ENCODE peak calls at places on chromosomes 7 and 10, in ten cellular contexts. One of them, this sample, is unnamed.
A peak's percentile ranks its signal among the peaks of the same experiment; 100 is the strongest.

GRCh38 chr7:2927592-2927991 is 83.5 kb upstream of the GNA12 start:
- DNase-seq in AG10803: no peak
- DNase-seq in stimulated activated CD4-positive, alpha-beta T cell treated with anti-CD3 and anti-CD28 coated beads, Interleukin-1b, Interleukin-23, amount 100 ng/mL, for 48 hours: no peak
- DNase-seq in ACHN: no peak
- DNase-seq in glutamatergic neuron: no peak
- DNase-seq in activated T-cell treated with anti-CD3 and anti-CD28 coated beads, Interleukin-2, amount 50 U/mL, for 72 hours: no peak
- DNase-seq in esophagus muscularis mucosa: no peak
- DNase-seq in neuronal stem cell: no peak
- DNase-seq in stimulated activated CD8-positive, alpha-beta memory T cell treated with anti-CD3 and anti-CD28 coated beads, Interleukin-4, amount 100 ng/mL, for 4 hours: no peak
- DNase-seq in ureter: no peak
- DNase-seq in this sample: no peak

GRCh38 chr10:103983367-103983911 is 16.5 kb downstream of the SLK start:
- DNase-seq in AG10803: no peak
- DNase-seq in stimulated activated CD4-positive, alpha-beta T cell treated with anti-CD3 and anti-CD28 coated beads, Interleukin-1b, Interleukin-23, amount 100 ng/mL, for 48 hours: no peak
- DNase-seq in ACHN: no peak
- DNase-seq in glutamatergic neuron: no peak
- DNase-seq in activated T-cell treated with anti-CD3 and anti-CD28 coated beads, Interleukin-2, amount 50 U/mL, for 72 hours: no peak
- DNase-seq in esophagus muscularis mucosa: no peak
- DNase-seq in neuronal stem cell: no peak
- DNase-seq in stimulated activated CD8-positive, alpha-beta memory T cell treated with anti-CD3 and anti-CD28 coated beads, Interleukin-4, amount 100 ng/mL, for 4 hours: no peak
- DNase-seq in ureter: no peak
- DNase-seq in this sample: no peak

GRCh38 chr7:90625051-90625450 is 28.9 kb downstream of the CDK14 start:
- DNase-seq in AG10803: no peak
- DNase-seq in stimulated activated CD4-positive, alpha-beta T cell treated with anti-CD3 and anti-CD28 coated beads, Interleukin-1b, Interleukin-23, amount 100 ng/mL, for 48 hours: no peak
- DNase-seq in ACHN: no peak
- DNase-seq in glutamatergic neuron: no peak
- DNase-seq in activated T-cell treated with anti-CD3 and anti-CD28 coated beads, Interleukin-2, amount 50 U/mL, for 72 hours: no peak
- DNase-seq in esophagus muscularis mucosa: no peak
- DNase-seq in neuronal stem cell: no peak
- DNase-seq in stimulated activated CD8-positive, alpha-beta memory T cell treated with anti-CD3 and anti-CD28 coated beads, Interleukin-4, amount 100 ng/mL, for 4 hours: no peak
- DNase-seq in ureter: no peak
- DNase-seq in this sample: no peak

GRCh38 chr7:40996330-40996729 is 706.6 kb downstream of the INHBA start:
- DNase-seq in AG10803: no peak
- DNase-seq in stimulated activated CD4-positive, alpha-beta T cell treated with anti-CD3 and anti-CD28 coated beads, Interleukin-1b, Interleukin-23, amount 100 ng/mL, for 48 hours: no peak
- DNase-seq in ACHN: no peak
- DNase-seq in glutamatergic neuron: no peak
- DNase-seq in activated T-cell treated with anti-CD3 and anti-CD28 coated beads, Interleukin-2, amount 50 U/mL, for 72 hours: no peak
- DNase-seq in esophagus muscularis mucosa: no peak
- DNase-seq in neuronal stem cell: no peak
- DNase-seq in stimulated activated CD8-positive, alpha-beta memory T cell treated with anti-CD3 and anti-CD28 coated beads, Interleukin-4, amount 100 ng/mL, for 4 hours: no peak
- DNase-seq in ureter: no peak
- DNase-seq in this sample: no peak

GRCh38 chr7:127629268-127629854 is 11.4 kb upstream of the PAX4 start:
- DNase-seq in AG10803: no peak
- DNase-seq in stimulated activated CD4-positive, alpha-beta T cell treated with anti-CD3 and anti-CD28 coated beads, Interleukin-1b, Interleukin-23, amount 100 ng/mL, for 48 hours: peak; percentile 41
- DNase-seq in ACHN: peak; percentile 35
- DNase-seq in glutamatergic neuron: peak; percentile 60
- DNase-seq in activated T-cell treated with anti-CD3 and anti-CD28 coated beads, Interleukin-2, amount 50 U/mL, for 72 hours: peak; percentile 49
- DNase-seq in esophagus muscularis mucosa: no peak
- DNase-seq in neuronal stem cell: no peak
- DNase-seq in stimulated activated CD8-positive, alpha-beta memory T cell treated with anti-CD3 and anti-CD28 coated beads, Interleukin-4, amount 100 ng/mL, for 4 hours: no peak
- DNase-seq in ureter: no peak
- DNase-seq in this sample: no peak

GRCh38 chr7:151017953-151018420 is 6.3 kb downstream of the ATG9B start:
- DNase-seq in AG10803: peak; percentile 23
- DNase-seq in stimulated activated CD4-positive, alpha-beta T cell treated with anti-CD3 and anti-CD28 coated beads, Interleukin-1b, Interleukin-23, amount 100 ng/mL, for 48 hours: peak; percentile 82
- DNase-seq in ACHN: peak; percentile 68
- DNase-seq in glutamatergic neuron: peak; percentile 94
- DNase-seq in activated T-cell treated with anti-CD3 and anti-CD28 coated beads, Interleukin-2, amount 50 U/mL, for 72 hours: peak; percentile 91
- DNase-seq in esophagus muscularis mucosa: no peak
- DNase-seq in neuronal stem cell: peak; percentile 79
- DNase-seq in stimulated activated CD8-positive, alpha-beta memory T cell treated with anti-CD3 and anti-CD28 coated beads, Interleukin-4, amount 100 ng/mL, for 4 hours: peak; percentile 71
- DNase-seq in ureter: peak; percentile 66
- DNase-seq in this sample: no peak

GRCh38 chr10:133287832-133288500 is 11.3 kb upstream of the ADAM8 start:
- DNase-seq in AG10803: no peak
- DNase-seq in stimulated activated CD4-positive, alpha-beta T cell treated with anti-CD3 and anti-CD28 coated beads, Interleukin-1b, Interleukin-23, amount 100 ng/mL, for 48 hours: no peak
- DNase-seq in ACHN: no peak
- DNase-seq in glutamatergic neuron: no peak
- DNase-seq in activated T-cell treated with anti-CD3 and anti-CD28 coated beads, Interleukin-2, amount 50 U/mL, for 72 hours: no peak
- DNase-seq in esophagus muscularis mucosa: no peak
- DNase-seq in neuronal stem cell: no peak
- DNase-seq in stimulated activated CD8-positive, alpha-beta memory T cell treated with anti-CD3 and anti-CD28 coated beads, Interleukin-4, amount 100 ng/mL, for 4 hours: no peak
- DNase-seq in ureter: no peak
- DNase-seq in this sample: no peak

GRCh38 chr10:73744690-73744994 is 470 bp downstream of the SEC24C start:
- DNase-seq in AG10803: peak; percentile 54
- DNase-seq in stimulated activated CD4-positive, alpha-beta T cell treated with anti-CD3 and anti-CD28 coated beads, Interleukin-1b, Interleukin-23, amount 100 ng/mL, for 48 hours: peak; percentile 69
- DNase-seq in ACHN: peak; percentile 78
- DNase-seq in glutamatergic neuron: peak; percentile 67
- DNase-seq in activated T-cell treated with anti-CD3 and anti-CD28 coated beads, Interleukin-2, amount 50 U/mL, for 72 hours: peak; percentile 69
- DNase-seq in esophagus muscularis mucosa: peak; percentile 92
- DNase-seq in neuronal stem cell: no peak
- DNase-seq in stimulated activated CD8-positive, alpha-beta memory T cell treated with anti-CD3 and anti-CD28 coated beads, Interleukin-4, amount 100 ng/mL, for 4 hours: no peak
- DNase-seq in ureter: no peak
- DNase-seq in this sample: peak; percentile 47

GRCh38 chr7:118183254-118183585 is 744 bp upstream of the LSM8 start:
- DNase-seq in AG10803: no peak
- DNase-seq in stimulated activated CD4-positive, alpha-beta T cell treated with anti-CD3 and anti-CD28 coated beads, Interleukin-1b, Interleukin-23, amount 100 ng/mL, for 48 hours: no peak
- DNase-seq in ACHN: peak; percentile 37
- DNase-seq in glutamatergic neuron: no peak
- DNase-seq in activated T-cell treated with anti-CD3 and anti-CD28 coated beads, Interleukin-2, amount 50 U/mL, for 72 hours: peak; percentile 3
- DNase-seq in esophagus muscularis mucosa: no peak
- DNase-seq in neuronal stem cell: no peak
- DNase-seq in stimulated activated CD8-positive, alpha-beta memory T cell treated with anti-CD3 and anti-CD28 coated beads, Interleukin-4, amount 100 ng/mL, for 4 hours: no peak
- DNase-seq in ureter: no peak
- DNase-seq in this sample: no peak

GRCh38 chr10:81848931-81849330 is 26.1 kb upstream of the NRG3 start:
- DNase-seq in AG10803: no peak
- DNase-seq in stimulated activated CD4-positive, alpha-beta T cell treated with anti-CD3 and anti-CD28 coated beads, Interleukin-1b, Interleukin-23, amount 100 ng/mL, for 48 hours: no peak
- DNase-seq in ACHN: no peak
- DNase-seq in glutamatergic neuron: no peak
- DNase-seq in activated T-cell treated with anti-CD3 and anti-CD28 coated beads, Interleukin-2, amount 50 U/mL, for 72 hours: no peak
- DNase-seq in esophagus muscularis mucosa: no peak
- DNase-seq in neuronal stem cell: no peak
- DNase-seq in stimulated activated CD8-positive, alpha-beta memory T cell treated with anti-CD3 and anti-CD28 coated beads, Interleukin-4, amount 100 ng/mL, for 4 hours: no peak
- DNase-seq in ureter: no peak
- DNase-seq in this sample: no peak

GRCh38 chr7:101140339-101140699 is 13.4 kb downstream of the SERPINE1 start:
- DNase-seq in AG10803: no peak
- DNase-seq in stimulated activated CD4-positive, alpha-beta T cell treated with anti-CD3 and anti-CD28 coated beads, Interleukin-1b, Interleukin-23, amount 100 ng/mL, for 48 hours: no peak
- DNase-seq in ACHN: no peak
- DNase-seq in glutamatergic neuron: no peak
- DNase-seq in activated T-cell treated with anti-CD3 and anti-CD28 coated beads, Interleukin-2, amount 50 U/mL, for 72 hours: no peak
- DNase-seq in esophagus muscularis mucosa: no peak
- DNase-seq in neuronal stem cell: no peak
- DNase-seq in stimulated activated CD8-positive, alpha-beta memory T cell treated with anti-CD3 and anti-CD28 coated beads, Interleukin-4, amount 100 ng/mL, for 4 hours: no peak
- DNase-seq in ureter: no peak
- DNase-seq in this sample: peak; percentile 22

GRCh38 chr10:31754803-31755624 is 173.6 kb downstream of the ARHGAP12 start:
- DNase-seq in AG10803: peak; percentile 63
- DNase-seq in stimulated activated CD4-positive, alpha-beta T cell treated with anti-CD3 and anti-CD28 coated beads, Interleukin-1b, Interleukin-23, amount 100 ng/mL, for 48 hours: no peak
- DNase-seq in ACHN: peak; percentile 61
- DNase-seq in glutamatergic neuron: no peak
- DNase-seq in activated T-cell treated with anti-CD3 and anti-CD28 coated beads, Interleukin-2, amount 50 U/mL, for 72 hours: no peak
- DNase-seq in esophagus muscularis mucosa: no peak
- DNase-seq in neuronal stem cell: no peak
- DNase-seq in stimulated activated CD8-positive, alpha-beta memory T cell treated with anti-CD3 and anti-CD28 coated beads, Interleukin-4, amount 100 ng/mL, for 4 hours: no peak
- DNase-seq in ureter: no peak
- DNase-seq in this sample: no peak

GRCh38 chr7:117014673-117015133 is 61.4 kb downstream of the ST7 start:
- DNase-seq in AG10803: peak; percentile 31
- DNase-seq in stimulated activated CD4-positive, alpha-beta T cell treated with anti-CD3 and anti-CD28 coated beads, Interleukin-1b, Interleukin-23, amount 100 ng/mL, for 48 hours: peak; percentile 16
- DNase-seq in ACHN: peak; percentile 68
- DNase-seq in glutamatergic neuron: peak; percentile 33
- DNase-seq in activated T-cell treated with anti-CD3 and anti-CD28 coated beads, Interleukin-2, amount 50 U/mL, for 72 hours: no peak
- DNase-seq in esophagus muscularis mucosa: no peak
- DNase-seq in neuronal stem cell: no peak
- DNase-seq in stimulated activated CD8-positive, alpha-beta memory T cell treated with anti-CD3 and anti-CD28 coated beads, Interleukin-4, amount 100 ng/mL, for 4 hours: no peak
- DNase-seq in ureter: peak; percentile 52
- DNase-seq in this sample: no peak

GRCh38 chr7:69677054-69677847 is 79.0 kb downstream of the AUTS2 start:
- DNase-seq in AG10803: peak; percentile 67
- DNase-seq in stimulated activated CD4-positive, alpha-beta T cell treated with anti-CD3 and anti-CD28 coated beads, Interleukin-1b, Interleukin-23, amount 100 ng/mL, for 48 hours: no peak
- DNase-seq in ACHN: peak; percentile 17
- DNase-seq in glutamatergic neuron: no peak
- DNase-seq in activated T-cell treated with anti-CD3 and anti-CD28 coated beads, Interleukin-2, amount 50 U/mL, for 72 hours: no peak
- DNase-seq in esophagus muscularis mucosa: no peak
- DNase-seq in neuronal stem cell: no peak
- DNase-seq in stimulated activated CD8-positive, alpha-beta memory T cell treated with anti-CD3 and anti-CD28 coated beads, Interleukin-4, amount 100 ng/mL, for 4 hours: no peak
- DNase-seq in ureter: no peak
- DNase-seq in this sample: peak; percentile 52

GRCh38 chr10:123808286-123808685 is 83.3 kb downstream of the CPXM2 start:
- DNase-seq in AG10803: no peak
- DNase-seq in stimulated activated CD4-positive, alpha-beta T cell treated with anti-CD3 and anti-CD28 coated beads, Interleukin-1b, Interleukin-23, amount 100 ng/mL, for 48 hours: no peak
- DNase-seq in ACHN: no peak
- DNase-seq in glutamatergic neuron: no peak
- DNase-seq in activated T-cell treated with anti-CD3 and anti-CD28 coated beads, Interleukin-2, amount 50 U/mL, for 72 hours: no peak
- DNase-seq in esophagus muscularis mucosa: peak; percentile 39
- DNase-seq in neuronal stem cell: no peak
- DNase-seq in stimulated activated CD8-positive, alpha-beta memory T cell treated with anti-CD3 and anti-CD28 coated beads, Interleukin-4, amount 100 ng/mL, for 4 hours: no peak
- DNase-seq in ureter: no peak
- DNase-seq in this sample: no peak

GRCh38 chr10:88157981-88158465 is 294.6 kb downstream of the PTEN start:
- DNase-seq in AG10803: peak; percentile 87
- DNase-seq in stimulated activated CD4-positive, alpha-beta T cell treated with anti-CD3 and anti-CD28 coated beads, Interleukin-1b, Interleukin-23, amount 100 ng/mL, for 48 hours: no peak
- DNase-seq in ACHN: peak; percentile 83
- DNase-seq in glutamatergic neuron: no peak
- DNase-seq in activated T-cell treated with anti-CD3 and anti-CD28 coated beads, Interleukin-2, amount 50 U/mL, for 72 hours: no peak
- DNase-seq in esophagus muscularis mucosa: no peak
- DNase-seq in neuronal stem cell: no peak
- DNase-seq in stimulated activated CD8-positive, alpha-beta memory T cell treated with anti-CD3 and anti-CD28 coated beads, Interleukin-4, amount 100 ng/mL, for 4 hours: no peak
- DNase-seq in ureter: no peak
- DNase-seq in this sample: peak; percentile 75

GRCh38 chr10:48389272-48389671 is 82.8 kb downstream of the MAPK8 start:
- DNase-seq in AG10803: no peak
- DNase-seq in stimulated activated CD4-positive, alpha-beta T cell treated with anti-CD3 and anti-CD28 coated beads, Interleukin-1b, Interleukin-23, amount 100 ng/mL, for 48 hours: no peak
- DNase-seq in ACHN: no peak
- DNase-seq in glutamatergic neuron: no peak
- DNase-seq in activated T-cell treated with anti-CD3 and anti-CD28 coated beads, Interleukin-2, amount 50 U/mL, for 72 hours: no peak
- DNase-seq in esophagus muscularis mucosa: no peak
- DNase-seq in neuronal stem cell: no peak
- DNase-seq in stimulated activated CD8-positive, alpha-beta memory T cell treated with anti-CD3 and anti-CD28 coated beads, Interleukin-4, amount 100 ng/mL, for 4 hours: no peak
- DNase-seq in ureter: no peak
- DNase-seq in this sample: no peak

GRCh38 chr7:47877336-47877735 is 70.9 kb downstream of the PKD1L1 start:
- DNase-seq in AG10803: no peak
- DNase-seq in stimulated activated CD4-positive, alpha-beta T cell treated with anti-CD3 and anti-CD28 coated beads, Interleukin-1b, Interleukin-23, amount 100 ng/mL, for 48 hours: no peak
- DNase-seq in ACHN: no peak
- DNase-seq in glutamatergic neuron: no peak
- DNase-seq in activated T-cell treated with anti-CD3 and anti-CD28 coated beads, Interleukin-2, amount 50 U/mL, for 72 hours: no peak
- DNase-seq in esophagus muscularis mucosa: peak; percentile 66
- DNase-seq in neuronal stem cell: no peak
- DNase-seq in stimulated activated CD8-positive, alpha-beta memory T cell treated with anti-CD3 and anti-CD28 coated beads, Interleukin-4, amount 100 ng/mL, for 4 hours: no peak
- DNase-seq in ureter: no peak
- DNase-seq in this sample: no peak

GRCh38 chr7:36811807-36812206 is 87.5 kb upstream of the AOAH start:
- DNase-seq in AG10803: no peak
- DNase-seq in stimulated activated CD4-positive, alpha-beta T cell treated with anti-CD3 and anti-CD28 coated beads, Interleukin-1b, Interleukin-23, amount 100 ng/mL, for 48 hours: no peak
- DNase-seq in ACHN: no peak
- DNase-seq in glutamatergic neuron: no peak
- DNase-seq in activated T-cell treated with anti-CD3 and anti-CD28 coated beads, Interleukin-2, amount 50 U/mL, for 72 hours: no peak
- DNase-seq in esophagus muscularis mucosa: no peak
- DNase-seq in neuronal stem cell: no peak
- DNase-seq in stimulated activated CD8-positive, alpha-beta memory T cell treated with anti-CD3 and anti-CD28 coated beads, Interleukin-4, amount 100 ng/mL, for 4 hours: no peak
- DNase-seq in ureter: no peak
- DNase-seq in this sample: no peak

GRCh38 chr7:31443457-31443856 is 70.4 kb upstream of the ITPRID1 start:
- DNase-seq in AG10803: peak; percentile 42
- DNase-seq in stimulated activated CD4-positive, alpha-beta T cell treated with anti-CD3 and anti-CD28 coated beads, Interleukin-1b, Interleukin-23, amount 100 ng/mL, for 48 hours: no peak
- DNase-seq in ACHN: peak; percentile 76
- DNase-seq in glutamatergic neuron: no peak
- DNase-seq in activated T-cell treated with anti-CD3 and anti-CD28 coated beads, Interleukin-2, amount 50 U/mL, for 72 hours: no peak
- DNase-seq in esophagus muscularis mucosa: peak; percentile 39
- DNase-seq in neuronal stem cell: peak; percentile 45
- DNase-seq in stimulated activated CD8-positive, alpha-beta memory T cell treated with anti-CD3 and anti-CD28 coated beads, Interleukin-4, amount 100 ng/mL, for 4 hours: no peak
- DNase-seq in ureter: no peak
- DNase-seq in this sample: no peak

GRCh38 chr10:125389648-125390047 is 229.3 kb upstream of the CTBP2 start:
- DNase-seq in AG10803: no peak
- DNase-seq in stimulated activated CD4-positive, alpha-beta T cell treated with anti-CD3 and anti-CD28 coated beads, Interleukin-1b, Interleukin-23, amount 100 ng/mL, for 48 hours: no peak
- DNase-seq in ACHN: no peak
- DNase-seq in glutamatergic neuron: no peak
- DNase-seq in activated T-cell treated with anti-CD3 and anti-CD28 coated beads, Interleukin-2, amount 50 U/mL, for 72 hours: no peak
- DNase-seq in esophagus muscularis mucosa: no peak
- DNase-seq in neuronal stem cell: no peak
- DNase-seq in stimulated activated CD8-positive, alpha-beta memory T cell treated with anti-CD3 and anti-CD28 coated beads, Interleukin-4, amount 100 ng/mL, for 4 hours: no peak
- DNase-seq in ureter: no peak
- DNase-seq in this sample: no peak

GRCh38 chr10:103695584-103696005 is 159.8 kb downstream of the SH3PXD2A start:
- DNase-seq in AG10803: peak; percentile 88
- DNase-seq in stimulated activated CD4-positive, alpha-beta T cell treated with anti-CD3 and anti-CD28 coated beads, Interleukin-1b, Interleukin-23, amount 100 ng/mL, for 48 hours: no peak
- DNase-seq in ACHN: no peak
- DNase-seq in glutamatergic neuron: no peak
- DNase-seq in activated T-cell treated with anti-CD3 and anti-CD28 coated beads, Interleukin-2, amount 50 U/mL, for 72 hours: no peak
- DNase-seq in esophagus muscularis mucosa: no peak
- DNase-seq in neuronal stem cell: no peak
- DNase-seq in stimulated activated CD8-positive, alpha-beta memory T cell treated with anti-CD3 and anti-CD28 coated beads, Interleukin-4, amount 100 ng/mL, for 4 hours: no peak
- DNase-seq in ureter: no peak
- DNase-seq in this sample: peak; percentile 68

GRCh38 chr7:138455609-138456008 is 4.5 kb upstream of the TRIM24 start:
- DNase-seq in AG10803: no peak
- DNase-seq in stimulated activated CD4-positive, alpha-beta T cell treated with anti-CD3 and anti-CD28 coated beads, Interleukin-1b, Interleukin-23, amount 100 ng/mL, for 48 hours: no peak
- DNase-seq in ACHN: no peak
- DNase-seq in glutamatergic neuron: no peak
- DNase-seq in activated T-cell treated with anti-CD3 and anti-CD28 coated beads, Interleukin-2, amount 50 U/mL, for 72 hours: no peak
- DNase-seq in esophagus muscularis mucosa: no peak
- DNase-seq in neuronal stem cell: no peak
- DNase-seq in stimulated activated CD8-positive, alpha-beta memory T cell treated with anti-CD3 and anti-CD28 coated beads, Interleukin-4, amount 100 ng/mL, for 4 hours: no peak
- DNase-seq in ureter: no peak
- DNase-seq in this sample: no peak

GRCh38 chr10:122352817-122353525 is 21.5 kb upstream of the PLEKHA1 start:
- DNase-seq in AG10803: no peak
- DNase-seq in stimulated activated CD4-positive, alpha-beta T cell treated with anti-CD3 and anti-CD28 coated beads, Interleukin-1b, Interleukin-23, amount 100 ng/mL, for 48 hours: no peak
- DNase-seq in ACHN: no peak
- DNase-seq in glutamatergic neuron: no peak
- DNase-seq in activated T-cell treated with anti-CD3 and anti-CD28 coated beads, Interleukin-2, amount 50 U/mL, for 72 hours: no peak
- DNase-seq in esophagus muscularis mucosa: no peak
- DNase-seq in neuronal stem cell: no peak
- DNase-seq in stimulated activated CD8-positive, alpha-beta memory T cell treated with anti-CD3 and anti-CD28 coated beads, Interleukin-4, amount 100 ng/mL, for 4 hours: no peak
- DNase-seq in ureter: no peak
- DNase-seq in this sample: no peak

GRCh38 chr10:110642980-110643655 is 1.0 kb upstream of the RBM20 start:
- DNase-seq in AG10803: no peak
- DNase-seq in stimulated activated CD4-positive, alpha-beta T cell treated with anti-CD3 and anti-CD28 coated beads, Interleukin-1b, Interleukin-23, amount 100 ng/mL, for 48 hours: no peak
- DNase-seq in ACHN: no peak
- DNase-seq in glutamatergic neuron: peak; percentile 48
- DNase-seq in activated T-cell treated with anti-CD3 and anti-CD28 coated beads, Interleukin-2, amount 50 U/mL, for 72 hours: no peak
- DNase-seq in esophagus muscularis mucosa: no peak
- DNase-seq in neuronal stem cell: peak; percentile 61
- DNase-seq in stimulated activated CD8-positive, alpha-beta memory T cell treated with anti-CD3 and anti-CD28 coated beads, Interleukin-4, amount 100 ng/mL, for 4 hours: no peak
- DNase-seq in ureter: no peak
- DNase-seq in this sample: no peak

GRCh38 chr10:33015798-33016547 is 57.9 kb upstream of the ITGB1 start:
- DNase-seq in AG10803: peak; percentile 85
- DNase-seq in stimulated activated CD4-positive, alpha-beta T cell treated with anti-CD3 and anti-CD28 coated beads, Interleukin-1b, Interleukin-23, amount 100 ng/mL, for 48 hours: no peak
- DNase-seq in ACHN: peak; percentile 51
- DNase-seq in glutamatergic neuron: no peak
- DNase-seq in activated T-cell treated with anti-CD3 and anti-CD28 coated beads, Interleukin-2, amount 50 U/mL, for 72 hours: no peak
- DNase-seq in esophagus muscularis mucosa: no peak
- DNase-seq in neuronal stem cell: no peak
- DNase-seq in stimulated activated CD8-positive, alpha-beta memory T cell treated with anti-CD3 and anti-CD28 coated beads, Interleukin-4, amount 100 ng/mL, for 4 hours: no peak
- DNase-seq in ureter: no peak
- DNase-seq in this sample: no peak

GRCh38 chr7:111076205-111076604 is 14.7 kb upstream of the LRRN3 start:
- DNase-seq in AG10803: peak; percentile 80
- DNase-seq in stimulated activated CD4-positive, alpha-beta T cell treated with anti-CD3 and anti-CD28 coated beads, Interleukin-1b, Interleukin-23, amount 100 ng/mL, for 48 hours: peak; percentile 40
- DNase-seq in ACHN: peak; percentile 41
- DNase-seq in glutamatergic neuron: no peak
- DNase-seq in activated T-cell treated with anti-CD3 and anti-CD28 coated beads, Interleukin-2, amount 50 U/mL, for 72 hours: peak; percentile 55
- DNase-seq in esophagus muscularis mucosa: no peak
- DNase-seq in neuronal stem cell: no peak
- DNase-seq in stimulated activated CD8-positive, alpha-beta memory T cell treated with anti-CD3 and anti-CD28 coated beads, Interleukin-4, amount 100 ng/mL, for 4 hours: no peak
- DNase-seq in ureter: no peak
- DNase-seq in this sample: no peak

GRCh38 chr7:39580150-39580874 is 14.1 kb downstream of the YAE1 start:
- DNase-seq in AG10803: peak; percentile 95
- DNase-seq in stimulated activated CD4-positive, alpha-beta T cell treated with anti-CD3 and anti-CD28 coated beads, Interleukin-1b, Interleukin-23, amount 100 ng/mL, for 48 hours: peak; percentile 76
- DNase-seq in ACHN: peak; percentile 95
- DNase-seq in glutamatergic neuron: peak; percentile 72
- DNase-seq in activated T-cell treated with anti-CD3 and anti-CD28 coated beads, Interleukin-2, amount 50 U/mL, for 72 hours: peak; percentile 78
- DNase-seq in esophagus muscularis mucosa: no peak
- DNase-seq in neuronal stem cell: peak; percentile 80
- DNase-seq in stimulated activated CD8-positive, alpha-beta memory T cell treated with anti-CD3 and anti-CD28 coated beads, Interleukin-4, amount 100 ng/mL, for 4 hours: peak; percentile 46
- DNase-seq in ureter: peak; percentile 82
- DNase-seq in this sample: peak; percentile 91

This sample was measured in fibroblast of gingiva.